ENCODE peak calls at places on chromosomes 3 and 15, in four cellular contexts. One of them, this sample, is unnamed.
A peak's percentile ranks its signal among the peaks of the same experiment; 100 is the strongest.

GRCh38 chr15:68646751-68647150 is 68.0 kb downstream of the CORO2B start:
- DNase-seq in HCT116: no peak
- DNase-seq in breast epithelium: no peak
- DNase-seq in HepG2: no peak
- DNase-seq in this sample: no peak

GRCh38 chr3:44058022-44058867 is 183.4 kb upstream of the TOPAZ1 start:
- DNase-seq in HepG2: no peak
- DNase-seq in breast epithelium: no peak
- DNase-seq in HCT116: no peak
- DNase-seq in this sample: peak; percentile 50

GRCh38 chr3:42831321-42831713 is 22.1 kb downstream of the ACKR2 start:
- DNase-seq in HCT116: peak; percentile 65
- DNase-seq in breast epithelium: peak; percentile 59
- DNase-seq in HepG2: peak; percentile 73
- DNase-seq in this sample: no peak

GRCh38 chr3:195097331-195098255 is 173.4 kb downstream of the XXYLT1 start:
- DNase-seq in HepG2: no peak
- DNase-seq in HCT116: no peak
- DNase-seq in breast epithelium: no peak
- DNase-seq in this sample: no peak

GRCh38 chr15:52428297-52428696 is 100.4 kb downstream of the MYO5A start:
- DNase-seq in breast epithelium: no peak
- DNase-seq in HepG2: no peak
- DNase-seq in HCT116: no peak
- DNase-seq in this sample: no peak

GRCh38 chr15:52737720-52738119 is 52.4 kb downstream of the ONECUT1 start:
- DNase-seq in HepG2: no peak
- DNase-seq in breast epithelium: no peak
- DNase-seq in HCT116: no peak
- DNase-seq in this sample: no peak

GRCh38 chr3:29384640-29385039 is 103.8 kb downstream of the RBMS3 start:
- DNase-seq in HCT116: no peak
- DNase-seq in HepG2: no peak
- DNase-seq in breast epithelium: no peak
- DNase-seq in this sample: no peak

GRCh38 chr15:99454107-99454809 is 111.5 kb upstream of the MEF2A start:
- DNase-seq in HepG2: no peak
- DNase-seq in breast epithelium: peak; percentile 14
- DNase-seq in HCT116: no peak
- DNase-seq in this sample: no peak

GRCh38 chr3:195612075-195612800 is 28.5 kb upstream of the APOD start:
- DNase-seq in breast epithelium: no peak
- DNase-seq in HepG2: no peak
- DNase-seq in HCT116: no peak
- DNase-seq in this sample: no peak

GRCh38 chr15:42137461-42138261 is 18.8 kb downstream of the PLA2G4F start:
- DNase-seq in breast epithelium: no peak
- DNase-seq in HCT116: peak; percentile 57
- DNase-seq in HepG2: peak; percentile 48
- DNase-seq in this sample: no peak

GRCh38 chr3:138901579-138901978 is 45.4 kb downstream of the FOXL2 start:
- DNase-seq in HCT116: no peak
- DNase-seq in HepG2: no peak
- DNase-seq in breast epithelium: no peak
- DNase-seq in this sample: no peak

GRCh38 chr3:159380891-159381290 is 579.0 kb downstream of the MFSD1 start:
- DNase-seq in breast epithelium: no peak
- DNase-seq in HepG2: no peak
- DNase-seq in HCT116: no peak
- DNase-seq in this sample: no peak

GRCh38 chr3:144549161-144549560 is 577.5 kb downstream of the DIPK2A start:
- DNase-seq in HCT116: no peak
- DNase-seq in breast epithelium: no peak
- DNase-seq in HepG2: no peak
- DNase-seq in this sample: no peak

GRCh38 chr3:113721638-113722037 is 24.4 kb downstream of the NAA50 start:
- DNase-seq in breast epithelium: no peak
- DNase-seq in HCT116: no peak
- DNase-seq in HepG2: no peak
- DNase-seq in this sample: no peak

GRCh38 chr3:58237238-58237939 is at the start of gene ABHD6:
- DNase-seq in breast epithelium: peak; percentile 65
- DNase-seq in HCT116: peak; percentile 33
- DNase-seq in HepG2: peak; percentile 40
- DNase-seq in this sample: peak; percentile 87
- TF ChIP-seq POLR2A in breast epithelium: no peak
- TF ChIP-seq POLR2A in HCT116: no peak
- TF ChIP-seq POLR2A in HepG2: no peak
- TF ChIP-seq POLR2A in this sample: no peak

GRCh38 chr3:50165388-50166308 is 10.5 kb downstream of the SEMA3F start:
- DNase-seq in HCT116: no peak
- DNase-seq in HepG2: no peak
- DNase-seq in breast epithelium: no peak
- DNase-seq in this sample: no peak
- TF ChIP-seq POLR2AphosphoS5 in HCT116: no peak
- TF ChIP-seq POLR2AphosphoS5 in HepG2: no peak
- TF ChIP-seq POLR2AphosphoS5 in breast epithelium: no peak
- TF ChIP-seq POLR2AphosphoS5 in this sample: no peak

GRCh38 chr3:50257990-50258389 is 11.0 kb upstream of the SEMA3B start:
- DNase-seq in breast epithelium: no peak
- DNase-seq in HCT116: no peak
- DNase-seq in HepG2: no peak
- DNase-seq in this sample: no peak

GRCh38 chr3:50251220-50251619 is 15.2 kb downstream of the GNAI2 start:
- DNase-seq in HCT116: no peak
- DNase-seq in HepG2: no peak
- DNase-seq in breast epithelium: no peak
- DNase-seq in this sample: no peak

GRCh38 chr3:50255251-50255615 is 13.7 kb upstream of the SEMA3B start:
- DNase-seq in breast epithelium: no peak
- DNase-seq in HCT116: no peak
- DNase-seq in HepG2: no peak
- DNase-seq in this sample: no peak

GRCh38 chr3:50256978-50257890 is 11.7 kb upstream of the SEMA3B start:
- DNase-seq in breast epithelium: no peak
- DNase-seq in HCT116: no peak
- DNase-seq in HepG2: no peak
- DNase-seq in this sample: no peak

GRCh38 chr3:50254577-50255250 is 14.2 kb upstream of the SEMA3B start:
- DNase-seq in HCT116: no peak
- DNase-seq in HepG2: no peak
- DNase-seq in breast epithelium: no peak
- DNase-seq in this sample: no peak
- TF ChIP-seq POLR2A in HCT116: no peak
- TF ChIP-seq POLR2A in HepG2: no peak
- TF ChIP-seq POLR2A in breast epithelium: no peak
- TF ChIP-seq POLR2A in this sample: no peak

DNA sequence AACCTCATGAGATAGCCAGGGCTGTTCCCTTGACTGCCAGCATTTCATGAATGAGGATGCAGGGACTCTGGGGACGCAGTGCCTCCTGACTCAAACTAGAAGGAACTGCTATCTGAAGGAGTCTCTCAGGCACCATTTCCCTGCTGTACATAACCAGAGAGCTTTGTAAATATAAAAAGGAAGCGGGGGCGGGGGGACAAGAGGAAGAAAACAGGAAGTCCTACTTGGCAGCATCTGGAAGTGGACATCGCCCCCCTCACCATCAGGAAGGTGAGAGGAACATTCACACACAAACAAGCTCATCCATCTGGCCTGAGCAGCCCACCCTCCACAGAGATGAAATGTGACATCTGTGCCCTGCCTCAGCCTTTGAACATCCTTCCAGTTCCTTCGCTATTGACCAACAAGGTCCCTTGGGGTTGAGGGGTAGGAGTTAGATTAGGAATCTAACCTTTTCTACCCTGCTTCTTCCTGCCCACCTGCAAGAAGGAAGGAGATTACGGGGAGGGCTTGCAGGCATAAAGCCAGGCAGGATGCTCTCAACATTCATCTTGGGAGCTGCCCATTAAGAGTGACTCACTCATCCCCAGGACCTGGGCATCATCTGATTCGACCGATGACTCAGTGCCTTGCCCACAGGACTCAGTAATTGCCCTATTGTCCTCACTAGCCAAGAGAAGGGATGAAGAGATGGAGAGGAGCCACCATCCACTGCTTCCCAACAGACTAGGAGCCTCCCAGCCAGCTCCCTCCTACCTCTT is 31.9 kb downstream of the SH3BP5 start:
- DNase-seq in HCT116: peak; percentile 75
- DNase-seq in breast epithelium: no peak
- DNase-seq in HepG2: no peak
- DNase-seq in this sample: no peak
- TF ChIP-seq POLR2AphosphoS5 in HCT116: peak; percentile 48
- TF ChIP-seq POLR2AphosphoS5 in breast epithelium: no peak
- TF ChIP-seq POLR2AphosphoS5 in HepG2: no peak
- TF ChIP-seq POLR2AphosphoS5 in this sample: no peak

DNA sequence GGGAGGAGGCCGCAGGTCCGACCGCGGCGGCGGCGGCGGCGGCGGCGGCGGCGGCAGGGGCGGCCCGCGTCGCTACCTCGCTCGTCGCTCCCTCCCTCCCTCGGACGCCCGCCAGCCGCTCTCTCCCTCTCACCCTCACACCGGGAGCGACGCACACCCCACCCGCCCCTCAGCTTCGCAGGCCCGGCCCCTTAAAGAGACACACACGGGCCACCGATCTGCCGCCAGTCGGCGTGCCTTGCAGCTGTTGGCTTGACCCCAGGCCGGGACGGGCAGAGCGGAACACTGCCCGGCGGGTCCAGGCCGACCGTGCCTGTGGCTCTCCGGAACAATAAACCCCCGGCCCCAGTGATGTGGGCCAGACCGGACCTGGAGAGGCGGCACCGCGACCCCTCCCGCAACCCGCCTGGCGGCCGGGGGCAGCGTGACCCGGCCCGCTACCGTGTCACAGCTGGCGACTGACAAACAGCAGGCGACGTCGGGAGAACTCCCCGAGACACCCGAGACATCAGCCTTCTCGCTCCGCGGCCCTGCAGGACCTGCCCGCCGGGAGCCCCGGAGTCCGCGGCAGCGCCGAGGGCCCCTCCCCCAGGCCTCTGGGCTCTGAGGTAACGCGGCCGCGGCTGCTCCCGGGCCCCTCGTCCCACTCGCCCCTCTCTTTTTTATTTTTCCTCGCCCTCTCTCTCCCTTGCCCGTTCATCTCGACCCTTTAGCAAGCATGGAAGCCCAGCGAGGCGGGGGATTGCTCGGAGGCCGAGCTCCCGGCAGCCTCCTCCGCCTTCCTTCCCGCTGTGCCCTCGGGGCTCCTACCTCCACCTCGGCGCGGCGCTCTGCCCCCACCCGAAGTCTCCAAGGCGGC is at the start of gene SETD2:
- DNase-seq in breast epithelium: peak; percentile 92
- DNase-seq in HepG2: peak; percentile 87
- DNase-seq in HCT116: peak; percentile 78
- DNase-seq in this sample: peak; percentile 84
- TF ChIP-seq POLR2A in breast epithelium: no peak
- TF ChIP-seq POLR2A in HepG2: peak; percentile 64
- TF ChIP-seq POLR2A in HCT116: no peak
- TF ChIP-seq POLR2A in this sample: no peak

GRCh38 chr15:73982251-73982962 is 9.7 kb downstream of the STOML1 start:
- DNase-seq in breast epithelium: peak; percentile 77
- DNase-seq in HepG2: no peak
- DNase-seq in HCT116: no peak
- DNase-seq in this sample: no peak
- TF ChIP-seq POLR2AphosphoS5 in breast epithelium: no peak
- TF ChIP-seq POLR2AphosphoS5 in HepG2: no peak
- TF ChIP-seq POLR2AphosphoS5 in HCT116: no peak
- TF ChIP-seq POLR2AphosphoS5 in this sample: no peak

This sample was measured in GM12891.